ENCODE peak calls at places on chromosomes 6 and 20, in six cellular contexts. B, H, U, W, M and D are unnamed samples.

GRCh38 chr6:163427498-163428254 is 13.2 kb downstream of the QKI start:
- DNase-seq in W (peak; percentile 91), H (no peak), B (no peak), M (no peak), U (no peak), D (no peak)

GRCh38 chr6:43215066-43215465 is 14.2 kb downstream of the DNPH1 start:
- DNase-seq in W (no peak), H (no peak), B (no peak), U (no peak), M (no peak), D (no peak)

GRCh38 chr20:62902926-62903615 is 23.2 kb downstream of the DIDO1 start:
- DNase-seq in B (no peak), M (no peak), H (no peak), W (no peak), U (no peak), D (no peak)

GRCh38 chr6:155687645-155688044 is 232.0 kb upstream of the NOX3 start:
- DNase-seq in U (no peak), W (no peak), M (no peak), B (no peak), H (no peak), D (no peak)

GRCh38 chr6:129677634-129678325 is 32.2 kb downstream of the ARHGAP18 start:
- DNase-seq in H (no peak), W (no peak), U (no peak), M (no peak), B (no peak), D (no peak)

GRCh38 chr6:33740204-33740608 is 6.5 kb downstream of the IP6K3 start:
- DNase-seq in M (no peak), W (peak; percentile 54), U (no peak), H (no peak), B (no peak), D (no peak)

GRCh38 chr6:157675859-157676640 is 147.0 kb upstream of the SNX9 start:
- DNase-seq in W (no peak), B (no peak), H (no peak), U (no peak), M (no peak), D (no peak)

GRCh38 chr6:66103954-66104353 is 396.9 kb upstream of the EYS start:
- DNase-seq in B (no peak), W (no peak), M (no peak), U (no peak), H (no peak), D (no peak)

GRCh38 chr20:35467339-35468224 is 12.2 kb downstream of the CEP250 start:
- DNase-seq in W (peak; percentile 34), H (no peak), B (no peak), U (peak; percentile 49), M (no peak), D (no peak)

GRCh38 chr6:153218184-153218792 is 87.2 kb upstream of the RGS17 start:
- DNase-seq in H (no peak), B (no peak), U (no peak), M (no peak), W (no peak), D (no peak)

GRCh38 chr6:12011276-12012112 is 618 bp upstream of the HIVEP1 start:
- DNase-seq in M (peak; percentile 41), B (peak; percentile 98), U (peak; percentile 94), H (peak; percentile 98), W (peak; percentile 99), D (peak; percentile 92)

GRCh38 chr6:49692534-49692933 is 20.8 kb downstream of the CRISP2 start:
- DNase-seq in W (no peak), H (no peak), M (no peak), U (no peak), B (no peak), D (no peak)

GRCh38 chr6:12148317-12148801 is 136.2 kb downstream of the HIVEP1 start:
- DNase-seq in B (no peak), M (no peak), U (no peak), H (no peak), W (peak; percentile 54), D (no peak)

GRCh38 chr20:59163641-59164530 is at the start of gene ZNF831:
- DNase-seq in W (no peak), H (no peak), U (no peak), M (no peak), B (no peak), D (no peak)

GRCh38 chr6:167982063-167982462 is 15.4 kb upstream of the KIF25 start:
- DNase-seq in M (no peak), H (no peak), B (no peak), W (no peak), U (no peak), D (no peak)

GRCh38 chr6:135496805-135497411 is 632 bp downstream of the AHI1 start:
- DNase-seq in B (no peak), W (no peak), U (no peak), H (no peak), M (no peak), D (no peak)

GRCh38 chr6:134814076-134814709 is 135.7 kb downstream of the ALDH8A1 start:
- DNase-seq in U (no peak), H (no peak), M (peak; percentile 26), W (no peak), B (no peak), D (no peak)

GRCh38 chr6:165737396-165737795 is 74.4 kb upstream of the PDE10A start:
- DNase-seq in B (no peak), W (no peak), M (no peak), U (no peak), H (no peak), D (no peak)

GRCh38 chr6:13478525-13478962 is 8.9 kb downstream of the GFOD1 start:
- DNase-seq in H (no peak), B (no peak), W (no peak), M (no peak), U (no peak), D (no peak)

GRCh38 chr6:10425973-10426780 is 11.3 kb upstream of the TFAP2A start:
- DNase-seq in H (peak; percentile 55), M (no peak), U (no peak), B (peak; percentile 38), W (peak; percentile 52), D (no peak)

GRCh38 chr20:9241232-9241692 is 172.4 kb downstream of the PLCB4 start:
- DNase-seq in M (no peak), H (no peak), W (peak; percentile 91), B (peak; percentile 41), U (no peak), D (no peak)

GRCh38 chr6:28816909-28817807 is 106.6 kb downstream of the TRIM27 start:
- DNase-seq in B (no peak), U (no peak), H (no peak), M (no peak), W (peak; percentile 56), D (no peak)

GRCh38 chr20:35907017-35907685 is 47.2 kb downstream of the SCAND1 start:
- DNase-seq in H (no peak), U (no peak), B (no peak), W (peak; percentile 29), M (no peak), D (no peak)

DNA sequence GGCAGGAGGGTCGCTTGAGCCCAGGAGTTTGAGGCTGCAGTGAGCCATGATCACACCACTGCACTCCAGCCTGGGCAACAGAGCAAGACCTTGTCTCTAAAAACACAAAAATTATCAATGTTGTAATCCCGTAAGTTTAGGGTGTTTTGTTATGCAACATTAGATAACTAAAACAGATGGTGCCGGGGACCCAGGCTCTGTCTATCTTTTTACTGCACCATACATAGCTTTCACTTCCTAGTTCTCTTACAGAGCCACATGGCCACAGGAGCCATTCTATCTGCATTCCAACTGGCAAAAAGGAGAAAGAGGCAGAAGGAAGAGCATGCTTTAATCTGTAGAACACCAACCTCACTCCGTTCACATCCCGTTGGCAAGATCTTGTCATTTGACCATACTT is 5.4 kb upstream of the TCF15 start:
- DNase-seq in M (no peak), U (no peak), W (no peak), B (no peak), H (no peak), D (no peak)
- H3K4me1 ChIP-seq in M (no peaks in the 10 kb centered on the region), U (peaks cover 2% of the 10 kb centered on the region), W (no peaks in the 10 kb centered on the region), B (no peaks in the 10 kb centered on the region), H (peaks cover 1% of the 10 kb centered on the region), D (peaks cover 13% of the 10 kb centered on the region)

DNA sequence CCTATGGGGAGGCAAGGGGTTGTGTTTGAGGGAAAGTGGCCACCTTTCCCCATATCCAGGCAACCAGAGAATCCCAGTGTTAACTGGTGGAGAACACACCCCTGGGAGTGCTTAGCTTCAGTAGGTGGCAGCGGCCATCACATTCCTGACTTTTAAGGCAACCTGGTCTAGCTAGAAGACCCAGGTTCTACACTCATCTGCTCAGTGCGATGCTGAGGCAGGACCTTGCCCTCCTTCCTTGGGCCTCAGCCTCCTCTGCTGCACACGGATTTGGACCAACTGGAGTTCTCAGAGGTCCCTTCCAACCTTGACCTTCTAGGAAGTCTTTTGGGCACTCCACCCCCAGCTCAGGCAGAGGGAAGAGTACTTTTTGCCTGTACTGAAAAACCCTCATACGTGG is 3.0 kb downstream of the CCND3 start:
- DNase-seq in H (no peak), B (no peak), M (no peak), W (no peak), U (no peak), D (no peak)
- H3K4me1 ChIP-seq in H (peaks cover 58% of the 10 kb centered on the region), B (peaks cover 46% of the 10 kb centered on the region), M (peaks cover 32% of the 10 kb centered on the region), W (peaks cover 6% of the 10 kb centered on the region), U (peaks cover 21% of the 10 kb centered on the region), D (peaks cover 54% of the 10 kb centered on the region)

DNA sequence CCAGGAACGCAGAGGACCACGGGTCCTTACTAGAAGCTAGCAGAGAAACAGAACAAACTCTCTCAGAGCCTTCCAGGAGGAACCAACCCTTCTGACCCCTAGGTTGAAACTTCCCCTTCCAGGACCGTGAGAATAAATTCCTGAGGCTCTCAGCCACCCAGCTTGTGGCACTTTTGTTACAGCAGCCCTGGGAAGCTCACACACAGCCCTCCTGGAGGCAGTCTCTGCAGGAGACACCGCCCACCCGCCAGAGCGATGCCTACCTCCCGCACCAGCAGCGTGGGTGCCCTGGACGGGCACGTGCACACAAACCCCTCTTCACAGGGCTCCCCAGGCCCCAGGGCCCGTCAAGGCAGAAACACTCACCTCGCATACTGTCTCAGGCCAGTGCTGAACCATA is 4.2 kb downstream of the RNASET2 start:
- DNase-seq in U (no peak), B (no peak), M (no peak), H (no peak), W (no peak), D (no peak)
- H3K4me1 ChIP-seq in U (peaks cover 3% of the 10 kb centered on the region), B (peaks cover 26% of the 10 kb centered on the region), M (peaks cover 11% of the 10 kb centered on the region), H (peaks cover 54% of the 10 kb centered on the region), W (no peaks in the 10 kb centered on the region), D (peaks cover 47% of the 10 kb centered on the region)

GRCh38 chr6:71404145-71404966 is 115.7 kb downstream of the OGFRL1 start:
- DNase-seq in M (peak; percentile 64), H (no peak), W (peak; percentile 88), U (no peak), B (no peak), D (no peak)

GRCh38 chr6:71406871-71407860 is 118.6 kb downstream of the OGFRL1 start:
- DNase-seq in W (no peak), H (no peak), U (no peak), M (no peak), B (no peak), D (no peak)

GRCh38 chr6:71403422-71404134 is 115.0 kb downstream of the OGFRL1 start:
- DNase-seq in M (no peak), W (peak; percentile 44), B (no peak), H (no peak), U (no peak), D (no peak)

GRCh38 chr6:71404967-71405278 is 116.3 kb downstream of the OGFRL1 start:
- DNase-seq in M (no peak), U (no peak), B (no peak), W (no peak), H (no peak), D (no peak)

DNA sequence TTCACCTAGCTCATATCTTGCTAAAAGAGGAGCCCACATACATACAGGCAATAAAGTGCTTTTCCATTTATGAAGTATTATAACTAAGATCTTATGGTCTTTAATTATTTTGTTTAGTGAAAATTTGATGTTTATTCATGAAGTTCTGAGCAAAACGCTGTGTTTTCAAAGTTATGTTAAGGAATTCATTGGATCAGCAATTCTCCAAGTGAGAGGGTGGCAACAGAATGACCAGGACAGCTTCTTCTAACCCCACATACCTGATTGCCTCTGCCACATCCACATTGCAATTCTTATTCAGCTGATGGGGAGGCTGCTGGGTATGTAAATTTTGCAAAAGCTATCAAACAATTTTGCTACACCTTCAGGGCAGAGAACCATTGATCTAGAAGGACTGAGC is 116.8 kb downstream of the OGFRL1 start:
- DNase-seq in U (no peak), B (no peak), W (no peak), H (no peak), M (no peak), D (no peak)
- H3K4me1 ChIP-seq in U (peaks cover 6% of the 10 kb centered on the region), B (no peaks in the 10 kb centered on the region), W (peaks cover 13% of the 10 kb centered on the region), H (peaks cover 16% of the 10 kb centered on the region), M (peaks cover 85% of the 10 kb centered on the region), D (no peaks in the 10 kb centered on the region)